ENCODE peak calls at places on chromosome 11, in eight cellular contexts. One of them, this sample, is unnamed.

GRCh38 chr11:75867778-75868374 is 52.9 kb downstream of the UVRAG start:
- DNase-seq in sigmoid colon: no peak
- DNase-seq in body of pancreas: peak; percentile 57
- DNase-seq in esophagus squamous epithelium: no peak
- DNase-seq in IMR-90: peak; percentile 62
- DNase-seq in transverse colon: no peak
- DNase-seq in heart left ventricle: peak; percentile 17
- DNase-seq in gastrocnemius medialis: peak; percentile 16
- DNase-seq in this sample: no peak

GRCh38 chr11:111539426-111540113 is 950 bp upstream of the LAYN start:
- DNase-seq in IMR-90: no peak
- DNase-seq in heart left ventricle: no peak
- DNase-seq in transverse colon: no peak
- DNase-seq in esophagus squamous epithelium: no peak
- DNase-seq in sigmoid colon: no peak
- DNase-seq in gastrocnemius medialis: no peak
- DNase-seq in body of pancreas: no peak
- DNase-seq in this sample: no peak

GRCh38 chr11:20137637-20138036 is 22.6 kb downstream of the DBX1 start:
- DNase-seq in body of pancreas: no peak
- DNase-seq in transverse colon: no peak
- DNase-seq in IMR-90: no peak
- DNase-seq in heart left ventricle: no peak
- DNase-seq in esophagus squamous epithelium: no peak
- DNase-seq in gastrocnemius medialis: no peak
- DNase-seq in sigmoid colon: no peak
- DNase-seq in this sample: no peak

GRCh38 chr11:26905368-26905767 is 88.5 kb upstream of the FIBIN start:
- DNase-seq in esophagus squamous epithelium: no peak
- DNase-seq in heart left ventricle: no peak
- DNase-seq in transverse colon: no peak
- DNase-seq in IMR-90: peak; percentile 4
- DNase-seq in body of pancreas: no peak
- DNase-seq in gastrocnemius medialis: no peak
- DNase-seq in sigmoid colon: no peak
- DNase-seq in this sample: no peak

GRCh38 chr11:72124046-72124445 is 11.5 kb upstream of the FOLR3 start:
- DNase-seq in body of pancreas: no peak
- DNase-seq in sigmoid colon: no peak
- DNase-seq in transverse colon: no peak
- DNase-seq in IMR-90: no peak
- DNase-seq in gastrocnemius medialis: no peak
- DNase-seq in heart left ventricle: no peak
- DNase-seq in esophagus squamous epithelium: no peak
- DNase-seq in this sample: no peak

GRCh38 chr11:130180491-130180890 is 20.9 kb downstream of the ST14 start:
- DNase-seq in transverse colon: no peak
- DNase-seq in sigmoid colon: no peak
- DNase-seq in body of pancreas: peak; percentile 53
- DNase-seq in esophagus squamous epithelium: no peak
- DNase-seq in heart left ventricle: no peak
- DNase-seq in IMR-90: peak; percentile 39
- DNase-seq in gastrocnemius medialis: no peak
- DNase-seq in this sample: no peak

GRCh38 chr11:95991101-95991500 is 67.2 kb upstream of the MTMR2 start:
- DNase-seq in transverse colon: no peak
- DNase-seq in IMR-90: no peak
- DNase-seq in gastrocnemius medialis: no peak
- DNase-seq in body of pancreas: no peak
- DNase-seq in esophagus squamous epithelium: no peak
- DNase-seq in heart left ventricle: no peak
- DNase-seq in sigmoid colon: no peak
- DNase-seq in this sample: no peak

GRCh38 chr11:48172818-48173609 is 43.6 kb upstream of the OR4B1 start:
- DNase-seq in sigmoid colon: no peak
- DNase-seq in IMR-90: peak; percentile 69
- DNase-seq in gastrocnemius medialis: peak; percentile 29
- DNase-seq in transverse colon: peak; percentile 61
- DNase-seq in esophagus squamous epithelium: no peak
- DNase-seq in heart left ventricle: peak; percentile 66
- DNase-seq in body of pancreas: peak; percentile 70
- DNase-seq in this sample: peak; percentile 34

GRCh38 chr11:43575931-43576833 is 104.4 kb upstream of the HSD17B12 start:
- DNase-seq in IMR-90: no peak
- DNase-seq in gastrocnemius medialis: no peak
- DNase-seq in esophagus squamous epithelium: no peak
- DNase-seq in sigmoid colon: no peak
- DNase-seq in transverse colon: no peak
- DNase-seq in body of pancreas: no peak
- DNase-seq in heart left ventricle: no peak
- DNase-seq in this sample: no peak

GRCh38 chr11:58567889-58568512 is 7.7 kb downstream of the LPXN start:
- DNase-seq in esophagus squamous epithelium: no peak
- DNase-seq in heart left ventricle: peak; percentile 20
- DNase-seq in IMR-90: peak; percentile 54
- DNase-seq in sigmoid colon: no peak
- DNase-seq in body of pancreas: peak; percentile 55
- DNase-seq in gastrocnemius medialis: no peak
- DNase-seq in transverse colon: peak; percentile 65
- DNase-seq in this sample: peak; percentile 46

GRCh38 chr11:126193038-126193478 is 18.4 kb downstream of the RPUSD4 start:
- DNase-seq in gastrocnemius medialis: no peak
- DNase-seq in transverse colon: no peak
- DNase-seq in body of pancreas: no peak
- DNase-seq in IMR-90: no peak
- DNase-seq in heart left ventricle: no peak
- DNase-seq in sigmoid colon: no peak
- DNase-seq in esophagus squamous epithelium: no peak
- DNase-seq in this sample: no peak

GRCh38 chr11:126190792-126191191 is 20.7 kb downstream of the RPUSD4 start:
- DNase-seq in transverse colon: no peak
- DNase-seq in IMR-90: no peak
- DNase-seq in sigmoid colon: no peak
- DNase-seq in body of pancreas: no peak
- DNase-seq in esophagus squamous epithelium: no peak
- DNase-seq in gastrocnemius medialis: no peak
- DNase-seq in heart left ventricle: no peak
- DNase-seq in this sample: no peak

GRCh38 chr11:126194121-126194543 is 17.3 kb downstream of the RPUSD4 start:
- DNase-seq in heart left ventricle: no peak
- DNase-seq in esophagus squamous epithelium: no peak
- DNase-seq in sigmoid colon: no peak
- DNase-seq in IMR-90: peak; percentile 59
- DNase-seq in gastrocnemius medialis: no peak
- DNase-seq in transverse colon: peak; percentile 55
- DNase-seq in body of pancreas: peak; percentile 42
- DNase-seq in this sample: peak; percentile 73

GRCh38 chr11:126191379-126192073 is 19.9 kb downstream of the RPUSD4 start:
- DNase-seq in IMR-90: no peak
- DNase-seq in heart left ventricle: no peak
- DNase-seq in sigmoid colon: no peak
- DNase-seq in body of pancreas: no peak
- DNase-seq in esophagus squamous epithelium: no peak
- DNase-seq in transverse colon: no peak
- DNase-seq in gastrocnemius medialis: no peak
- DNase-seq in this sample: no peak

GRCh38 chr11:126192386-126192785 is 19.1 kb downstream of the RPUSD4 start:
- DNase-seq in transverse colon: no peak
- DNase-seq in esophagus squamous epithelium: no peak
- DNase-seq in body of pancreas: no peak
- DNase-seq in IMR-90: no peak
- DNase-seq in heart left ventricle: no peak
- DNase-seq in sigmoid colon: no peak
- DNase-seq in gastrocnemius medialis: no peak
- DNase-seq in this sample: no peak
- H3K27ac ChIP-seq in transverse colon: no peak overlapping the region
- H3K27ac ChIP-seq in esophagus squamous epithelium: no peak overlapping the region
- H3K27ac ChIP-seq in body of pancreas: no peak overlapping the region
- H3K27ac ChIP-seq in IMR-90: no peak overlapping the region
- H3K27ac ChIP-seq in heart left ventricle: no peak overlapping the region
- H3K27ac ChIP-seq in sigmoid colon: peak overlapping the region; percentile 68
- H3K27ac ChIP-seq in gastrocnemius medialis: no peak overlapping the region
- H3K27ac ChIP-seq in this sample: peak overlapping the region; percentile 22

GRCh38 chr11:14520086-14520901 is at the start of gene PSMA1:
- DNase-seq in transverse colon: peak; percentile 96
- DNase-seq in heart left ventricle: peak; percentile 94
- DNase-seq in esophagus squamous epithelium: peak; percentile 74
- DNase-seq in sigmoid colon: peak; percentile 97
- DNase-seq in gastrocnemius medialis: peak; percentile 92
- DNase-seq in IMR-90: peak; percentile 94
- DNase-seq in body of pancreas: peak; percentile 97
- DNase-seq in this sample: peak; percentile 92
- TF ChIP-seq POLR2A in transverse colon: peak; percentile 71
- TF ChIP-seq POLR2A in heart left ventricle: peak; percentile 77
- TF ChIP-seq POLR2A in esophagus squamous epithelium: peak; percentile 76
- TF ChIP-seq POLR2A in sigmoid colon: peak; percentile 58
- TF ChIP-seq POLR2A in gastrocnemius medialis: peak; percentile 89
- TF ChIP-seq POLR2A in IMR-90: peak; percentile 91
- TF ChIP-seq POLR2A in body of pancreas: peak; percentile 47
- TF ChIP-seq POLR2A in this sample: peak; percentile 41

GRCh38 chr11:68751331-68751856 is at the start of gene TESMIN:
- DNase-seq in gastrocnemius medialis: peak; percentile 62
- DNase-seq in sigmoid colon: peak; percentile 84
- DNase-seq in IMR-90: peak; percentile 46
- DNase-seq in body of pancreas: peak; percentile 93
- DNase-seq in heart left ventricle: peak; percentile 79
- DNase-seq in esophagus squamous epithelium: peak; percentile 35
- DNase-seq in transverse colon: peak; percentile 97
- DNase-seq in this sample: peak; percentile 93
- H3K27ac ChIP-seq in gastrocnemius medialis: no peak within 1 kb of the TSS
- H3K27ac ChIP-seq in sigmoid colon: no peak within 1 kb of the TSS
- H3K27ac ChIP-seq in IMR-90: peak within 1 kb of the TSS; percentile 41
- H3K27ac ChIP-seq in body of pancreas: no peak within 1 kb of the TSS
- H3K27ac ChIP-seq in heart left ventricle: no peak within 1 kb of the TSS
- H3K27ac ChIP-seq in esophagus squamous epithelium: peak within 1 kb of the TSS; percentile 72
- H3K27ac ChIP-seq in transverse colon: peak within 1 kb of the TSS; percentile 78
- H3K27ac ChIP-seq in this sample: no peak within 1 kb of the TSS

DNA sequence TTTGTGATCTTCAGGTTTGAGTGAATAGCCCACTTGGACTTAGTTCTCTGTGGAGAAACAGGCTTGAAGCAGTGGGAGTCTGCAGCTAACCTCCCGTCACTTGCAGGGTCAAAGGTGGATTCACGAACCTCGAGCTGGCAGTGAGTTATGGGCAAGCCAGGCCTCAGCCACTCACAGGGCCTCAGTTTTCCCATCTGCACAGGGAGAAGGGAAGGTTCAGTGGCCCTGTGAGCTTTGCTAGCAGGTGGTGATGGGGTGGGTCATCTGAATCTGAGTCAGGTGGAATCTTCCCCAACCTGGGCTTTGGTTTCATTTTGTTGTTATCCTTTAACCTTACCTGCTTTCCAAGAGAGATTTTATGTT is 86.6 kb upstream of the GRIK4 start:
- DNase-seq in esophagus squamous epithelium: no peak
- DNase-seq in transverse colon: no peak
- DNase-seq in gastrocnemius medialis: no peak
- DNase-seq in heart left ventricle: no peak
- DNase-seq in body of pancreas: no peak
- DNase-seq in IMR-90: no peak
- DNase-seq in sigmoid colon: no peak
- DNase-seq in this sample: no peak
- TF ChIP-seq POLR2A in esophagus squamous epithelium: no peak
- TF ChIP-seq POLR2A in transverse colon: no peak
- TF ChIP-seq POLR2A in gastrocnemius medialis: no peak
- TF ChIP-seq POLR2A in heart left ventricle: no peak
- TF ChIP-seq POLR2A in body of pancreas: no peak
- TF ChIP-seq POLR2A in IMR-90: no peak
- TF ChIP-seq POLR2A in sigmoid colon: no peak
- TF ChIP-seq POLR2A in this sample: no peak